ENCODE peak calls at places on chromosomes 2 and 18, in seven cellular contexts. One of them, this sample, is unnamed. For H3K4me1, the result is how much of the 10 kb centered on the place peaks cover.

GRCh38 chr2:231017250-231017636 is 20.1 kb upstream of the C2orf72 start:
- DNase-seq in HepG2: no peak
- DNase-seq in breast epithelium: no peak
- DNase-seq in K562: no peak
- DNase-seq in suprapubic skin: no peak
- DNase-seq in GM23338: peak
- DNase-seq in prostate gland: no peak
- DNase-seq in this sample: no peak

GRCh38 chr2:51813245-51813644 is 781.3 kb upstream of the NRXN1 start:
- DNase-seq in HepG2: no peak
- DNase-seq in breast epithelium: no peak
- DNase-seq in K562: no peak
- DNase-seq in suprapubic skin: no peak
- DNase-seq in GM23338: no peak
- DNase-seq in prostate gland: no peak
- DNase-seq in this sample: no peak

GRCh38 chr2:136399667-136400316 is 281.8 kb upstream of the CXCR4 start:
- DNase-seq in HepG2: no peak
- DNase-seq in breast epithelium: no peak
- DNase-seq in K562: no peak
- DNase-seq in suprapubic skin: no peak
- DNase-seq in GM23338: no peak
- DNase-seq in prostate gland: no peak
- DNase-seq in this sample: peak

GRCh38 chr2:187615364-187615763 is 61.1 kb upstream of the TFPI start:
- DNase-seq in HepG2: no peak
- DNase-seq in breast epithelium: no peak
- DNase-seq in K562: no peak
- DNase-seq in suprapubic skin: no peak
- DNase-seq in GM23338: no peak
- DNase-seq in prostate gland: no peak
- DNase-seq in this sample: no peak

GRCh38 chr18:10926565-10927194 is 222.7 kb downstream of the PIEZO2 start:
- DNase-seq in HepG2: no peak
- DNase-seq in breast epithelium: no peak
- DNase-seq in K562: no peak
- DNase-seq in suprapubic skin: no peak
- DNase-seq in GM23338: peak
- DNase-seq in prostate gland: no peak
- DNase-seq in this sample: no peak

GRCh38 chr2:224178085-224178484 is 139.0 kb upstream of the SERPINE2 start:
- DNase-seq in HepG2: no peak
- DNase-seq in breast epithelium: no peak
- DNase-seq in K562: no peak
- DNase-seq in suprapubic skin: no peak
- DNase-seq in GM23338: no peak
- DNase-seq in prostate gland: peak
- DNase-seq in this sample: no peak

GRCh38 chr18:37166491-37166890 is 337.6 kb downstream of the KIAA1328 start:
- DNase-seq in HepG2: no peak
- DNase-seq in breast epithelium: no peak
- DNase-seq in K562: no peak
- DNase-seq in suprapubic skin: no peak
- DNase-seq in GM23338: no peak
- DNase-seq in prostate gland: no peak
- DNase-seq in this sample: no peak

GRCh38 chr2:157492189-157492773 is 48.4 kb upstream of the CYTIP start:
- DNase-seq in HepG2: peak
- DNase-seq in breast epithelium: peak
- DNase-seq in K562: peak
- DNase-seq in suprapubic skin: peak
- DNase-seq in GM23338: peak
- DNase-seq in prostate gland: peak
- DNase-seq in this sample: peak

GRCh38 chr2:48601349-48601748 is 16.3 kb upstream of the GTF2A1L start:
- DNase-seq in HepG2: peak
- DNase-seq in breast epithelium: no peak
- DNase-seq in K562: peak
- DNase-seq in suprapubic skin: no peak
- DNase-seq in GM23338: peak
- DNase-seq in prostate gland: no peak
- DNase-seq in this sample: no peak

GRCh38 chr2:714005-714741 is 37.0 kb upstream of the TMEM18 start:
- DNase-seq in HepG2: peak
- DNase-seq in breast epithelium: peak
- DNase-seq in K562: no peak
- DNase-seq in suprapubic skin: no peak
- DNase-seq in GM23338: peak
- DNase-seq in prostate gland: peak
- DNase-seq in this sample: peak

GRCh38 chr2:54680397-54681032 is 42.9 kb upstream of the EML6 start:
- DNase-seq in HepG2: no peak
- DNase-seq in breast epithelium: no peak
- DNase-seq in K562: no peak
- DNase-seq in suprapubic skin: no peak
- DNase-seq in GM23338: no peak
- DNase-seq in prostate gland: no peak
- DNase-seq in this sample: no peak

GRCh38 chr2:201972621-201973255 is 60.9 kb upstream of the FZD7 start:
- DNase-seq in HepG2: no peak
- DNase-seq in breast epithelium: no peak
- DNase-seq in K562: no peak
- DNase-seq in suprapubic skin: no peak
- DNase-seq in GM23338: peak
- DNase-seq in prostate gland: no peak
- DNase-seq in this sample: no peak

GRCh38 chr2:152238021-152238420 is 62.5 kb upstream of the STAM2 start:
- DNase-seq in HepG2: no peak
- DNase-seq in breast epithelium: no peak
- DNase-seq in K562: no peak
- DNase-seq in suprapubic skin: no peak
- DNase-seq in GM23338: no peak
- DNase-seq in prostate gland: no peak
- DNase-seq in this sample: no peak

DNA sequence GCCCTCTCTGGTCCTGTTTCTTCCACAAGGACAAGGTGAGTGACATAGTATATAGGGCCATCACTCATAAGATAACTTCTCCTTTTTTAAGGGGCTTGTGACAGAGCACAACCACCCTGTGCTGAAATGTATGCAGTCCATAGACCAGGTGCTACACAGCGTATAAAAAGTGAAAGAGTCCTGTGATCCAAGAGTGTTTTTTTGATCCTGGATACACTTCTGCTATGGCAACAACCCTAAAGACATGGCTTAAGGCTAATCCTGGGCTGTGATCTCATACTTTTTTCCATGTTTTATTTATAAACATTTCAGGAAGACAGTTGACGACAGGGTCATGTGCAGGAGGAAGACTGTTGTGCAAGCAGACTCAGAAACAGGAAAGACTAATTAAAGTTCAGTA is 400.5 kb upstream of the TCF4 start:
- DNase-seq in HepG2: no peak
- DNase-seq in breast epithelium: no peak
- DNase-seq in K562: no peak
- DNase-seq in suprapubic skin: no peak
- DNase-seq in GM23338: no peak
- DNase-seq in prostate gland: no peak
- DNase-seq in this sample: no peak
- TF ChIP-seq POLR2AphosphoS5 in HepG2: no peak
- TF ChIP-seq POLR2AphosphoS5 in breast epithelium: peak
- TF ChIP-seq POLR2AphosphoS5 in K562: no peak
- TF ChIP-seq POLR2AphosphoS5 in suprapubic skin: no peak
- TF ChIP-seq POLR2AphosphoS5 in GM23338: no peak
- TF ChIP-seq POLR2AphosphoS5 in prostate gland: peak
- TF ChIP-seq POLR2AphosphoS5 in this sample: peak

GRCh38 chr2:218391202-218391601 is 8.5 kb upstream of the CTDSP1 start:
- DNase-seq in HepG2: no peak
- DNase-seq in breast epithelium: no peak
- DNase-seq in K562: no peak
- DNase-seq in suprapubic skin: no peak
- DNase-seq in GM23338: no peak
- DNase-seq in prostate gland: no peak
- DNase-seq in this sample: no peak
- H3K4me1 ChIP-seq in HepG2: half or more
- H3K4me1 ChIP-seq in breast epithelium: under half
- H3K4me1 ChIP-seq in K562: half or more
- H3K4me1 ChIP-seq in suprapubic skin: under half
- H3K4me1 ChIP-seq in GM23338: under half
- H3K4me1 ChIP-seq in prostate gland: under half
- H3K4me1 ChIP-seq in this sample: under half

GRCh38 chr18:75208836-75209128 is 157 bp downstream of the PTGR3 start:
- DNase-seq in HepG2: no peak
- DNase-seq in breast epithelium: no peak
- DNase-seq in K562: no peak
- DNase-seq in suprapubic skin: peak
- DNase-seq in GM23338: no peak
- DNase-seq in prostate gland: no peak
- DNase-seq in this sample: peak

GRCh38 chr18:75209129-75209951 is at the start of gene PTGR3:
- DNase-seq in HepG2: peak
- DNase-seq in breast epithelium: peak
- DNase-seq in K562: peak
- DNase-seq in suprapubic skin: peak
- DNase-seq in GM23338: peak
- DNase-seq in prostate gland: peak
- DNase-seq in this sample: peak

GRCh38 chr18:75207298-75208054 is 1.5 kb downstream of the PTGR3 start:
- DNase-seq in HepG2: peak
- DNase-seq in breast epithelium: no peak
- DNase-seq in K562: no peak
- DNase-seq in suprapubic skin: no peak
- DNase-seq in GM23338: no peak
- DNase-seq in prostate gland: no peak
- DNase-seq in this sample: no peak

GRCh38 chr18:75206637-75207297 is 2.2 kb downstream of the PTGR3 start:
- DNase-seq in HepG2: no peak
- DNase-seq in breast epithelium: no peak
- DNase-seq in K562: no peak
- DNase-seq in suprapubic skin: no peak
- DNase-seq in GM23338: peak
- DNase-seq in prostate gland: no peak
- DNase-seq in this sample: no peak

GRCh38 chr18:75208055-75208835 is 694 bp downstream of the PTGR3 start:
- DNase-seq in HepG2: peak
- DNase-seq in breast epithelium: peak
- DNase-seq in K562: peak
- DNase-seq in suprapubic skin: peak
- DNase-seq in GM23338: peak
- DNase-seq in prostate gland: peak
- DNase-seq in this sample: peak
- TF ChIP-seq POLR2AphosphoS5 in HepG2: no peak
- TF ChIP-seq POLR2AphosphoS5 in breast epithelium: peak
- TF ChIP-seq POLR2AphosphoS5 in K562: no peak
- TF ChIP-seq POLR2AphosphoS5 in suprapubic skin: no peak
- TF ChIP-seq POLR2AphosphoS5 in GM23338: no peak
- TF ChIP-seq POLR2AphosphoS5 in prostate gland: no peak
- TF ChIP-seq POLR2AphosphoS5 in this sample: no peak

DNA sequence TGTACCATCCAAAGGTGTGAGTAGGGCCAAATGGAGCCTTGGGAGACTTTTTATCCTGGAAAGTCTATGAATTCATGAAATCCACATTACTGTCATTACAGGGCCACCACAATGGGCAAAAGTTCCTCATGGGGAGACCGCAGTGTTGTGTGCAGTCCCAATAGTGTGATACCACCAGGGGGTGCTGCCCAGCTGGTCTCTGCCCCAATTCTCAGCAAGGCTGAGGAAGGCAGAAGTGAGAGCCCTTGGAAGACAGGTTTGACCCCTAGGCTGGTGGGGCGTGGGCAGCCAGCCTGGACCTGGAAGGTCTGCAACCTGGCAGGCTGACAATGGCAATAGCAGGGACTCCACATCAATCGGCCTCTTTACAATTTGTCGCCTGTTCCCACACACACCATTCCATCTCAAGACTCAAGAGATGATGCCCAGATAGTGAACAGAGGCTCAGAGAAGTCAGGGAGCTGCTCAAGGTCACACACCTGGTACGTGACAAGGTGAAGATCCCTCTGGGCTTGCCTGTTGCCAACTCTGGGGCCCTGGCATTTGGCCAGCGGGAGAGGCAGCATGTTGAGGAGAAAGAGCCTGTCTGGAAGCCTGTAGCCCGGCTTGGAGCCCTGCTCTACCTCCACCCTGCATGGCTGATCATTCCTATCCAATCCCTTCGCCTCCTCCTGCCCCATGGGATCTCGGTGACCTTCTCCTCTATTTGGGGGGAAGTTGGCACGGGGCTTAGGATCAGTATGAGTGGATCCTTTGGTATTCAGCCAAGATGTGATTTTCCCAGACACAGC is 3.1 kb upstream of the ATOH8 start:
- DNase-seq in HepG2: peak
- DNase-seq in breast epithelium: peak
- DNase-seq in K562: peak
- DNase-seq in suprapubic skin: no peak
- DNase-seq in GM23338: peak
- DNase-seq in prostate gland: peak
- DNase-seq in this sample: peak
- H3K4me1 ChIP-seq in HepG2: under half
- H3K4me1 ChIP-seq in breast epithelium: under half
- H3K4me1 ChIP-seq in K562: under half
- H3K4me1 ChIP-seq in suprapubic skin: half or more
- H3K4me1 ChIP-seq in GM23338: under half
- H3K4me1 ChIP-seq in prostate gland: under half
- H3K4me1 ChIP-seq in this sample: half or more

DNA sequence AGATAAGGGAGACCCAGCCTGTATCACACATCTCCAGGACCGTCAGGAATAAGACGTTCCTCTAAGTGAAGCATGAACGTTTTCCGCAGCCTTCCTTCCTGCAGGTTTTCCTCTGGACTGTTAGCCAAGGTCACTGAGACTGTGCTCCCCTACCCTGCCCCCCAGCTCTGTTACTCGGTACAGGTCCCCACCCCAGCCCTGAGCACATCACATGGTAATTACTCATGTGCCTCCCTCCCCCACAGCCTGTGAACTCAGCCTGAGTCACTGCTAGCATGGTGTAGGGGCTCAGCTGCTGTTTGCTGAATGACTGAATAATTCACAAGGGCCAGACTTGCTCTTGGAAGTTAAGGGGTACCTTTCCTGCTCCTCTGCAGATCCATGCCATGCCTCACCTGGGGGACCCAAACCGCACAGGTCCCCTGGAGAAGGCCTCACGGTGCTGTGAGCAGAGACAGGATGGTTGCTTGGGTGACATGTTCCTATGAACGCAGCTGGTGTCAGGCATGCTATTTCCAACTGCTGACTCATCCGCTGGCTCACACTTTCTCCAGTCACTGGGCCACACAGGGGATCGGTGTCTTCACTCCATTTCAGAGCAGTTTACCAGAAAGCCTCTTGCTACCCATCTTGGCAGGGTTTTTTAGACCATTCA is 88.2 kb downstream of the PLB1 start:
- DNase-seq in HepG2: peak
- DNase-seq in breast epithelium: no peak
- DNase-seq in K562: peak
- DNase-seq in suprapubic skin: peak
- DNase-seq in GM23338: no peak
- DNase-seq in prostate gland: no peak
- DNase-seq in this sample: peak
- TF ChIP-seq POLR2AphosphoS5 in HepG2: no peak
- TF ChIP-seq POLR2AphosphoS5 in breast epithelium: no peak
- TF ChIP-seq POLR2AphosphoS5 in K562: no peak
- TF ChIP-seq POLR2AphosphoS5 in suprapubic skin: peak
- TF ChIP-seq POLR2AphosphoS5 in GM23338: no peak
- TF ChIP-seq POLR2AphosphoS5 in prostate gland: peak
- TF ChIP-seq POLR2AphosphoS5 in this sample: peak

This sample was measured in stomach.